ENCODE peak calls at places on chromosomes 11 and 22, in five cellular contexts. H is stimulated activated CD4-positive, alpha-beta T cell treated with anti-CD3 and anti-CD28 coated beads, Interleukin-15, amount 100 ng/mL, for 1 hour; L is CD4-positive, alpha-beta T cell; Y is NCI-H774; Z is Ammon's horn. C is an unnamed sample.

GRCh38 chr11:64379817-64380709 is 21.1 kb downstream of the RPS6KA4 start:
- DNase-seq in H (no peak), L (no peak), Y (no peak), Z (no peak), C (no peak)

GRCh38 chr11:116833491-116833815 is 3.7 kb downstream of the APOC3 start:
- DNase-seq in H (no peak), L (no peak), Y (no peak), Z (no peak), C (no peak)

GRCh38 chr11:11814614-11815452 is 26.9 kb upstream of the USP47 start:
- DNase-seq in H (no peak), L (no peak), Y (no peak), Z (no peak), C (no peak)

GRCh38 chr11:85742348-85742747 is 56.4 kb upstream of the CCDC89 start:
- DNase-seq in H (no peak), L (no peak), Y (no peak), Z (no peak), C (no peak)

GRCh38 chr11:132643239-132643638 is 889.1 kb downstream of the OPCML start:
- DNase-seq in H (no peak), L (no peak), Y (no peak), Z (no peak), C (no peak)

GRCh38 chr11:64853709-64854108 is 9.3 kb upstream of the CDC42BPG start:
- DNase-seq in H (no peak), L (peak; percentile 46), Y (no peak), Z (no peak), C (no peak)

GRCh38 chr22:24486501-24486921 is 8.6 kb upstream of the UPB1 start:
- DNase-seq in H (no peak), L (no peak), Y (no peak), Z (no peak), C (no peak)

GRCh38 chr22:36175892-36176291 is 15.3 kb upstream of the APOL3 start:
- DNase-seq in H (no peak), L (no peak), Y (no peak), Z (no peak), C (no peak)

GRCh38 chr11:25860677-25861445 is 471.1 kb upstream of the ANO3 start:
- DNase-seq in H (no peak), L (no peak), Y (no peak), Z (no peak), C (no peak)

GRCh38 chr11:73389902-73390301 is 13.7 kb downstream of the RELT start:
- DNase-seq in H (no peak), L (no peak), Y (no peak), Z (no peak), C (no peak)

GRCh38 chr22:24006207-24006913 is 1.1 kb upstream of the GSTT4 start:
- DNase-seq in H (no peak), L (no peak), Y (no peak), Z (no peak), C (no peak)

GRCh38 chr22:29251981-29252978 is 15.5 kb downstream of the RHBDD3 start:
- DNase-seq in H (no peak), L (no peak), Y (no peak), Z (no peak), C (no peak)

GRCh38 chr11:13674799-13675509 is 6.5 kb downstream of the FAR1 start:
- DNase-seq in H (no peak), L (no peak), Y (no peak), Z (no peak), C (no peak)

GRCh38 chr11:76810151-76810853 is 27.1 kb downstream of the TSKU start:
- DNase-seq in H (no peak), L (no peak), Y (no peak), Z (no peak), C (peak; percentile 57)

GRCh38 chr11:86230921-86231320 is 13.6 kb upstream of the EED start:
- DNase-seq in H (no peak), L (no peak), Y (no peak), Z (peak; percentile 35), C (no peak)

GRCh38 chr22:36641902-36642640 is 61.5 kb downstream of the CACNG2 start:
- DNase-seq in H (no peak), L (no peak), Y (no peak), Z (peak; percentile 9), C (no peak)

GRCh38 chr11:11588890-11589289 is 32.9 kb downstream of the GALNT18 start:
- DNase-seq in H (no peak), L (no peak), Y (no peak), Z (no peak), C (no peak)